ENCODE peak calls at places on chromosomes 7 and 10, in five cellular contexts. O is heart right ventricle, C is fibroblast of lung, E is neural progenitor cell, A is aorta. Y is an unnamed sample.

GRCh38 chr7:79529896-79530235 is 76.4 kb upstream of the MAGI2 start:
- DNase-seq in O (no peak), C (no peak), E (no peak), A (no peak), Y (no peak)

GRCh38 chr7:65422670-65423069 is 49.0 kb downstream of the ZNF92 start:
- DNase-seq in O (no peak), C (no peak), E (no peak), A (no peak), Y (no peak)

GRCh38 chr10:112724404-112724991 is 225.5 kb upstream of the TCF7L2 start:
- DNase-seq in O (no peak), C (no peak), E (no peak), A (no peak), Y (peak)

GRCh38 chr7:108226723-108227359 is 96.7 kb upstream of the LAMB4 start:
- DNase-seq in O (no peak), C (no peak), E (no peak), A (no peak), Y (no peak)

GRCh38 chr7:105677803-105678583 is 96.7 kb upstream of the EFCAB10 start:
- DNase-seq in O (no peak), C (no peak), E (no peak), A (no peak), Y (peak)

GRCh38 chr10:79322616-79323566 is 24.4 kb upstream of the PPIF start:
- DNase-seq in O (no peak), C (peak), E (no peak), A (peak), Y (no peak)

GRCh38 chr7:122143376-122143750 is 686 bp downstream of the AASS start:
- DNase-seq in O (peak), C (peak), E (peak), A (peak), Y (peak)

GRCh38 chr10:11863353-11864105 is 40.4 kb downstream of the PROSER2 start:
- DNase-seq in O (no peak), C (no peak), E (no peak), A (peak), Y (no peak)

GRCh38 chr10:122780391-122780790 is 65.3 kb downstream of the CUZD1 start:
- DNase-seq in O (no peak), C (no peak), E (no peak), A (no peak), Y (no peak)

GRCh38 chr7:114825423-114825951 is 96.4 kb upstream of the MDFIC start:
- DNase-seq in O (no peak), C (no peak), E (peak), A (no peak), Y (no peak)

GRCh38 chr10:59991117-59991516 is 84.8 kb upstream of the CCDC6 start:
- DNase-seq in O (no peak), C (no peak), E (no peak), A (no peak), Y (no peak)

GRCh38 chr10:69360485-69361302 is 56.0 kb downstream of the TACR2 start:
- DNase-seq in O (peak), C (peak), E (no peak), A (peak), Y (peak)

GRCh38 chr10:124197301-124198148 is 104.1 kb upstream of the CHST15 start:
- DNase-seq in O (no peak), C (no peak), E (no peak), A (no peak), Y (no peak)

GRCh38 chr7:1144269-1144771 is 15.7 kb downstream of the ZFAND2A start:
- DNase-seq in O (peak), C (peak), E (peak), A (peak), Y (peak)

GRCh38 chr10:94133239-94133638 is 139.5 kb downstream of the PLCE1 start:
- DNase-seq in O (peak), C (no peak), E (no peak), A (no peak), Y (no peak)

GRCh38 chr10:15585303-15585715 is 134.4 kb downstream of the ITGA8 start:
- DNase-seq in O (peak), C (peak), E (peak), A (peak), Y (peak)

GRCh38 chr7:89623018-89623672 is 531.1 kb upstream of the STEAP1 start:
- DNase-seq in O (no peak), C (peak), E (peak), A (no peak), Y (peak)

GRCh38 chr10:47311193-47311899 is 10.9 kb upstream of the GDF2 start:
- DNase-seq in O (no peak), C (no peak), E (no peak), A (no peak), Y (no peak)

GRCh38 chr10:35579726-35580420 is 25.3 kb upstream of the GJD4 start:
- DNase-seq in O (no peak), C (no peak), E (no peak), A (no peak), Y (no peak)

GRCh38 chr10:121134711-121135110 is 283.5 kb downstream of the WDR11 start:
- DNase-seq in O (no peak), C (no peak), E (no peak), A (no peak), Y (no peak)

GRCh38 chr7:372939-373791 is 83.2 kb downstream of the FOXL3 start:
- DNase-seq in O (no peak), C (no peak), E (peak), A (peak), Y (no peak)

GRCh38 chr10:36880898-36881297 is 244.5 kb upstream of the ANKRD30A start:
- DNase-seq in O (no peak), C (peak), E (peak), A (no peak), Y (peak)

GRCh38 chr10:30493609-30494530 is 59.9 kb downstream of the MAP3K8 start:
- DNase-seq in O (peak), C (peak), E (no peak), A (no peak), Y (peak)

GRCh38 chr7:25949672-25950487 is 202.1 kb upstream of the NFE2L3 start:
- DNase-seq in O (no peak), C (no peak), E (peak), A (peak), Y (peak)

GRCh38 chr10:60208676-60209269 is 180.9 kb downstream of the ANK3 start:
- DNase-seq in O (no peak), C (peak), E (peak), A (no peak), Y (peak)

GRCh38 chr10:98694014-98694413 is 247.3 kb upstream of the HPS1 start:
- DNase-seq in O (no peak), C (peak), E (no peak), A (no peak), Y (no peak)

GRCh38 chr10:90269699-90270098 is 568.3 kb downstream of the KIF20B start:
- DNase-seq in O (no peak), C (no peak), E (no peak), A (no peak), Y (no peak)

GRCh38 chr10:62437696-62438095 is 63.5 kb downstream of the ZNF365 start:
- DNase-seq in O (no peak), C (peak), E (peak), A (no peak), Y (peak)

GRCh38 chr7:91892099-91892788 is 11.7 kb upstream of the MTERF1 start:
- DNase-seq in O (no peak), C (no peak), E (peak), A (no peak), Y (no peak)

GRCh38 chr10:117271427-117271826 is 30.5 kb downstream of the SLC18A2 start:
- DNase-seq in O (no peak), C (no peak), E (no peak), A (no peak), Y (no peak)

GRCh38 chr10:112298581-112298980 is 15.4 kb downstream of the TECTB start:
- DNase-seq in O (no peak), C (no peak), E (no peak), A (no peak), Y (peak)

GRCh38 chr10:104037261-104037951 is 48.3 kb downstream of the COL17A1 start:
- DNase-seq in O (no peak), C (no peak), E (no peak), A (no peak), Y (no peak)

GRCh38 chr7:111409714-111410422 is 152.4 kb downstream of the IMMP2L start:
- DNase-seq in O (no peak), C (no peak), E (no peak), A (no peak), Y (no peak)

GRCh38 chr10:80449545-80449944 is 4.6 kb upstream of the TSPAN14 start:
- DNase-seq in O (no peak), C (no peak), E (no peak), A (peak), Y (no peak)

GRCh38 chr7:45186261-45186813 is 28.7 kb downstream of the RAMP3 start:
- DNase-seq in O (no peak), C (no peak), E (no peak), A (peak), Y (no peak)

GRCh38 chr10:117502421-117503169 is 40.0 kb upstream of the EMX2 start:
- DNase-seq in O (no peak), C (no peak), E (no peak), A (no peak), Y (no peak)

DNA sequence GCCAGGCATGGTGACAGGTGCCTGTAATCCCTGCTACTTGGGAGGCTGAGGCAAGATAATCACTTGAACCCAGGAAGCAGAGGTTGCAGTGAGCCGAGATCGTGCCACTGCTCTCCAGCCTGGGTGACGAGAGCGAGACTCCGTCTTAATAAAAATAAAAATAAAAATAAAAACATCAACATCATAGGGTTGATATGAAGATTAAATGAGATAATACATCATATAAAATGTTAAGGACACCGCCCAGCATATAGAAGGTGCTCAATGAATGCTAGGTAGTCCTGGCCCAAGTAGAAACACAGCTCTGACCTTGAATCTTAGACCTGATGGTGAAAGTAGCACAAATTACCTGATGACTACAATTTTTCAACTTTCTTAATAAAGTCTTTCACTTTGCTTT is 74.0 kb downstream of the PAX2 start:
- DNase-seq in O (no peak), C (no peak), E (no peak), A (no peak), Y (no peak)
- H3K27ac ChIP-seq in O (no peak), C (no peak), E (no peak), A (no peak), Y (no peak)

GRCh38 chr7:135562720-135563119 is 5.0 kb downstream of the NUP205 start:
- DNase-seq in O (no peak), C (no peak), E (peak), A (no peak), Y (no peak)

GRCh38 chr7:135557455-135558336 is at the start of gene NUP205:
- DNase-seq in O (peak), C (peak), E (peak), A (peak), Y (peak)

GRCh38 chr7:135558337-135558767 is 635 bp downstream of the NUP205 start:
- DNase-seq in O (peak), C (peak), E (peak), A (no peak), Y (peak)

DNA sequence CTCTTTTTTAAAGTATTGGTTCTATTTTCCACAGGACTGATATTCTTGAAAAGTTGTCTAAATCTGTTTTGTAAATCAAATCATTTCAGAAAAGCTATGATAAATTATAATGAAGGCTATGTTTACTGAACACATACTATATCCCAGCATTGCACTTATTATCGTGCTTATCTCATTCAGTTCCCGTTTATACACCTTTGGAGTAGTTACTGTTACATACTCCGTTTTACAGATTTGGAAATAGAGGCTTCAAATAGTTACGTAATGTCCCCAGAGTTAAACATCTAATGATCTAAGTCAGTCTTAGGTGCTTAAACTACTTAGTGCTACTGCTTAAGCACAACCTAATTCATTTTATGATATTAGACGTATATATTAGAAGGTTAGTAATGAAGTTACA is 1.2 kb downstream of the NUP205 start:
- DNase-seq in O (no peak), C (no peak), E (no peak), A (no peak), Y (no peak)
- H3K27ac ChIP-seq in O (no peak), C (peak), E (no peak), A (no peak), Y (peak)

DNA sequence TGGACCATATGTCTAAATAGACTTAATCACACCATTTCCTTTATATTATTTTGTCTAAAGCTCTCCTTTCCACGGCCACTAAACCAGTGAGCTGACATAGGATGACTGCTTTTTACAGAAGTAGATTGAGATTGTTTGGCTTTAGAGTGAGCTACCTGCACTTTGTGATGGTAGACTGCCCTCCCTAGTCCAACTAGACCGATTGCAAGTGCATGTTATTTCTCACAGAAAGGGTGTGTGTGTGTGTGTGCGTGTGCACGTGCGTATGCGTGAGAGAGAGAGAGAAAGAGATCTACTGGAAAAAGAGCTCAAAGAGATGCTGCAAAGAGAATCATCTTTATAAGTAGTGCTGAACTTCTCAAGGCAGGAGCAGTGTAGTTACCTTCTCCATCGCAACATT is 60.7 kb downstream of the VCL start:
- DNase-seq in O (no peak), C (peak), E (peak), A (no peak), Y (peak)
- H3K27ac ChIP-seq in O (no peak), C (no peak), E (no peak), A (no peak), Y (no peak)

GRCh38 chr7:87499494-87499893 is 24.0 kb upstream of the ABCB4 start:
- DNase-seq in O (no peak), C (no peak), E (no peak), A (no peak), Y (no peak)
- H3K27ac ChIP-seq in O (no peak), C (no peak), E (no peak), A (no peak), Y (no peak)

DNA sequence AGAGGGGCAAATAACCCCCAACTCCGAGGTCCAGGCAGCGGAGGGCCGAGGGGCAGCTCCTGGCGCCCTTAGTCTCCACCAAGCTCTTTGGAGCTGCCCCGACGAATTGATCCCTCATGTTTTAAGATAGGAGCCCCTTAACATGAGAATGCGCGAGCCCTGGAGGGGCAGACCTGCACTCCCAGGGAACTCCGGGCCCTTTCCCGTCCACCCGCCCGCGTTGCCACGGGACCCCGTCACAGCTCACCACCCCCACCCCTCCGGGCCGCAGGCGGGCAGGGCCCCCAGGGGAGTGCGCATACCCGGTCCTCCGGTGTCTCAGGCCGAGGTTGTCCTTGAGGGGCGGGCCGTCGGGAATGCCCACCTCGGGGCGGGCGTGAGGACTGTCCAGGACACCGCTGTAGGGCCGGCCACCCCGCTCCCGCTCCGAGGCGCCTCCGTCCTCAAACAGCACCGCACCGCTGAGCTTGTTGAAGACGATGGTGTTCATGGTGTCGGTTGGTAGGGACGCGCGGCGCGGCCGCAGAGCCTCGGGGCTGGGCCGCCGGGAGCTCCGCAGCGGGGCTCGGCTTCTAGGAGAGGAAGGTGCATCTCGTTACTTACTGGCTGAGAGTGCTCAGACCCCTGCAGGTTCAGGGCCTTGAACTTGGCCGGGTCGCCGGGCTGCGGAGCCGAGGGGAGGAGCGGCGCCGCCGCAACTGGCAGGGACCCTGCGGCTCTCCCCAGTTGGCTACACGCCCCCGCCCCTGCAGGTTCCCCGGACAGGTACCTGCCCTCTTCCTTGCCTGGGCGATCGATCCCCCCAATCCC is 2.5 kb downstream of the MKX start:
- DNase-seq in O (no peak), C (peak), E (peak), A (peak), Y (peak)
- H3K27ac ChIP-seq in O (no peak), C (peak), E (no peak), A (peak), Y (no peak)

GRCh38 chr7:75642810-75643486 is 95.8 kb downstream of the HIP1 start:
- DNase-seq in O (peak), C (peak), E (peak), A (no peak), Y (peak)

GRCh38 chr7:75639071-75639892 is 99.5 kb downstream of the HIP1 start:
- DNase-seq in O (peak), C (peak), E (peak), A (peak), Y (peak)

GRCh38 chr7:75639893-75640600 is 98.7 kb downstream of the HIP1 start:
- DNase-seq in O (no peak), C (no peak), E (no peak), A (no peak), Y (no peak)

GRCh38 chr7:75638607-75639070 is 100.1 kb downstream of the HIP1 start:
- DNase-seq in O (peak), C (no peak), E (peak), A (peak), Y (peak)

DNA sequence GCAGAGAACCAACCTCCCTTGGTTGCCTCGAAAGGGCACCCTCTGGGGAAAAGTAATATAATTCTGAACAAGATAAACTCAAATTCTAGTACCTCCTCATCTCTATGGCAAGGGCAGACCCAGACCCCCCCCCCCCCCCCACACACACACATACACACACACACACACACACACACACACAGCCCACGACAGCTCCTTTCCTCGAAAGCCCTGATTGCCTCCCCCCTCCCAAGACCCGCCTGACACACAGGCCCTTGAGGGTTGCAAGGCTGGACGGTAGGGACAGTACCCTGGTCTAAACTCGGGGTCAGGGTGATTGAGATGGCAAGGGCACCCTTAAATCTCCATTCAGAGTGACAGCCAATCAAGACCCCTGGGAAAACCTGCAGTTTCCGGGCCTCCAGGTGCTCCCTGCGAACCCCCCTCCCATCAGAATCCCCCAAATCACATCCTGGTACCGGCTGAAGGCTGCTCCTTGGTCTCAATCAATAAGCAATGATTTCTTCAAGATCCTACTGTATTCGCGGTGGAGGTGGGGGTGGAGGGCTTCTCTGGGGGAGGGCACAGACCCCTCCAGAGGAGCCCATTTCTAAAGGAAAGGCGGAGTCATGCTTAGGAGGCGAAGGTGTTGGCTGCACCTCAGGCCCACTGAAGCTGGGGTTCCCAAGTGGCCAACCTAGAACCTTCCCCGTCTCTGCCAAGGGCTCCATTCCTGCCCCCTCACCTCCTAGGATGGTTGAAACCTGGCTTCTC is 100.7 kb downstream of the HIP1 start:
- DNase-seq in O (no peak), C (no peak), E (peak), A (no peak), Y (no peak)
- H3K27ac ChIP-seq in O (peak), C (no peak), E (peak), A (peak), Y (peak)

GRCh38 chr7:56091591-56091990 is 1.2 kb downstream of the PHKG1 start:
- DNase-seq in O (peak), C (no peak), E (no peak), A (peak), Y (peak)
- H3K27ac ChIP-seq in O (peak), C (no peak), E (no peak), A (peak), Y (no peak)

GRCh38 chr7:50382455-50382854 is 67.7 kb downstream of the FIGNL1 start:
- DNase-seq in O (no peak), C (no peak), E (no peak), A (no peak), Y (no peak)
- H3K27ac ChIP-seq in O (no peak), C (no peak), E (no peak), A (no peak), Y (no peak)